ENCODE peak calls at places on chromosome 21, in six cellular contexts. E, D, A, C, Q and K are unnamed samples.

GRCh38 chr21:16176570-16176969 is 446.8 kb downstream of the USP25 start:
- DNase-seq in A (no peak), C (no peak), D (no peak), Q (no peak), E (no peak), K (no peak)

GRCh38 chr21:20004353-20004752 is 993.9 kb upstream of the NCAM2 start:
- DNase-seq in Q (no peak), E (no peak), D (no peak), A (no peak), C (no peak), K (no peak)

GRCh38 chr21:34836103-34836932 is 167.5 kb downstream of the CLIC6 start:
- DNase-seq in Q (peak; percentile 88), E (peak; percentile 17), C (no peak), A (peak; percentile 60), D (no peak), K (no peak)

GRCh38 chr21:44773291-44773932 is 28.2 kb downstream of the UBE2G2 start:
- DNase-seq in Q (peak; percentile 49), C (no peak), E (no peak), A (no peak), D (no peak), K (no peak)

GRCh38 chr21:37356710-37357109 is 9.9 kb upstream of the DYRK1A start:
- DNase-seq in E (no peak), A (no peak), C (no peak), D (no peak), Q (no peak), K (no peak)

GRCh38 chr21:32141009-32141357 is 137.9 kb downstream of the MIS18A start:
- DNase-seq in C (no peak), A (no peak), D (no peak), Q (no peak), E (no peak), K (no peak)

GRCh38 chr21:32445101-32445500 is 32.6 kb downstream of the EVA1C start:
- DNase-seq in D (no peak), A (no peak), Q (no peak), C (no peak), E (no peak), K (no peak)

GRCh38 chr21:39641827-39642450 is 29.2 kb downstream of the B3GALT5 start:
- DNase-seq in Q (no peak), C (no peak), E (no peak), A (no peak), D (no peak), K (no peak)

GRCh38 chr21:39055167-39055767 is 128.0 kb downstream of the PSMG1 start:
- DNase-seq in C (no peak), A (no peak), Q (no peak), E (no peak), D (no peak), K (no peak)

GRCh38 chr21:34636961-34637360 is 22.0 kb upstream of the RCAN1 start:
- DNase-seq in Q (no peak), C (no peak), E (no peak), A (no peak), D (no peak), K (no peak)

GRCh38 chr21:29682800-29683199 is 257.0 kb downstream of the GRIK1 start:
- DNase-seq in C (no peak), D (no peak), A (no peak), E (no peak), Q (no peak), K (no peak)

GRCh38 chr21:42002421-42002958 is 7.7 kb downstream of the ZBTB21 start:
- DNase-seq in C (no peak), A (no peak), D (no peak), E (no peak), Q (no peak), K (peak; percentile 24)

GRCh38 chr21:38467369-38467768 is 30.9 kb downstream of the ERG start:
- DNase-seq in E (no peak), A (no peak), C (no peak), D (no peak), Q (no peak), K (no peak)

GRCh38 chr21:33411949-33412430 is 8.8 kb downstream of the IFNGR2 start:
- DNase-seq in A (no peak), C (no peak), Q (no peak), D (no peak), E (peak; percentile 42), K (no peak)

GRCh38 chr21:46109251-46110221 is 11.6 kb downstream of the COL6A2 start:
- DNase-seq in A (no peak), Q (peak; percentile 64), C (no peak), D (peak; percentile 12), E (no peak), K (no peak)

GRCh38 chr21:33259428-33259827 is 6.7 kb upstream of the IL10RB start:
- DNase-seq in D (no peak), A (no peak), Q (no peak), C (no peak), E (no peak), K (no peak)

GRCh38 chr21:42433946-42434551 is 30.3 kb downstream of the UBASH3A start:
- DNase-seq in D (no peak), Q (no peak), E (peak; percentile 54), C (peak; percentile 43), A (no peak), K (no peak)

GRCh38 chr21:34839070-34839820 is 170.5 kb downstream of the CLIC6 start:
- DNase-seq in E (no peak), Q (no peak), D (no peak), A (no peak), C (no peak), K (no peak)

GRCh38 chr21:44765231-44766013 is 36.2 kb downstream of the UBE2G2 start:
- DNase-seq in A (no peak), E (peak; percentile 33), C (peak; percentile 78), Q (peak; percentile 57), D (no peak), K (no peak)

GRCh38 chr21:15249285-15249993 is 184.6 kb upstream of the NRIP1 start:
- DNase-seq in A (no peak), D (no peak), Q (no peak), E (no peak), C (no peak), K (no peak)

GRCh38 chr21:42039911-42040351 is 29.8 kb upstream of the ZBTB21 start:
- DNase-seq in Q (no peak), A (no peak), E (no peak), D (no peak), C (no peak), K (no peak)

GRCh38 chr21:36210779-36211659 is 54.4 kb downstream of the DOP1B start:
- DNase-seq in A (no peak), E (no peak), Q (no peak), C (no peak), D (no peak), K (no peak)

GRCh38 chr21:35044128-35044527 is 5.0 kb downstream of the RUNX1 start:
- DNase-seq in A (no peak), C (no peak), D (no peak), Q (no peak), E (no peak), K (no peak)

GRCh38 chr21:41142051-41142795 is 25.7 kb upstream of the BACE2 start:
- DNase-seq in Q (no peak), E (peak; percentile 47), A (peak; percentile 43), D (no peak), C (no peak), K (peak; percentile 34)

GRCh38 chr21:42534361-42534900 is 20.8 kb downstream of the SLC37A1 start:
- DNase-seq in E (no peak), C (no peak), Q (peak; percentile 67), D (no peak), A (no peak), K (no peak)

GRCh38 chr21:45542667-45543370 is 579 bp upstream of the SLC19A1 start:
- DNase-seq in C (no peak), D (peak; percentile 19), E (no peak), A (no peak), Q (peak; percentile 70), K (no peak)

GRCh38 chr21:45590246-45590725 is 48.0 kb upstream of the SLC19A1 start:
- DNase-seq in C (peak; percentile 74), A (no peak), Q (peak; percentile 88), E (no peak), D (no peak), K (no peak)

GRCh38 chr21:34190576-34191301 is 117.4 kb downstream of the MRPS6 start:
- DNase-seq in Q (no peak), E (no peak), D (no peak), A (no peak), C (no peak), K (no peak)

GRCh38 chr21:33937146-33937545 is 21.5 kb upstream of the ATP5PO start:
- DNase-seq in D (no peak), E (no peak), Q (no peak), A (no peak), C (no peak), K (no peak)

GRCh38 chr21:36337099-36337509 is 17.1 kb downstream of the MORC3 start:
- DNase-seq in Q (no peak), C (no peak), A (no peak), D (no peak), E (no peak), K (no peak)

GRCh38 chr21:35222541-35222941 is 173.4 kb upstream of the RUNX1 start:
- DNase-seq in C (no peak), E (no peak), D (no peak), Q (no peak), A (no peak), K (no peak)

GRCh38 chr21:42063578-42064521 is 7.3 kb upstream of the UMODL1 start:
- DNase-seq in Q (no peak), A (no peak), C (no peak), D (no peak), E (no peak), K (no peak)

GRCh38 chr21:17554619-17555472 is 42.0 kb downstream of the CXADR start:
- DNase-seq in Q (no peak), A (no peak), D (no peak), C (no peak), E (no peak), K (no peak)

GRCh38 chr21:34909492-34910292 is 139.4 kb downstream of the RUNX1 start:
- DNase-seq in Q (no peak), D (no peak), E (no peak), A (no peak), C (no peak), K (no peak)

GRCh38 chr21:43726686-43727570 is 8.0 kb downstream of the PDXK start:
- DNase-seq in C (peak; percentile 69), A (peak; percentile 41), Q (peak; percentile 85), D (no peak), E (no peak), K (no peak)

GRCh38 chr21:36188081-36188681 is 31.6 kb downstream of the DOP1B start:
- DNase-seq in Q (peak; percentile 68), D (no peak), A (no peak), C (no peak), E (peak; percentile 58), K (no peak)